ENCODE peak calls at places on chromosomes 1 and 21, in five cellular contexts. Z is HFF-Myc; C is NCI-H460; G is activated T-helper 9 cell treated with anti-CD3 and anti-CD28 coated beads, Interleukin-2, amount 50 U/mL, for 16 hours; Y is ureter. R is an unnamed sample.

GRCh38 chr1:6330410-6330827 is 63.1 kb downstream of the ACOT7 start:
- DNase-seq in Y (no peak), C (no peak), Z (peak), G (no peak), R (no peak)

GRCh38 chr1:12478612-12478985 is 139.4 kb downstream of the DHRS3 start:
- DNase-seq in G (no peak), C (no peak), Z (no peak), Y (peak), R (no peak)

GRCh38 chr1:67536957-67537646 is 106.9 kb upstream of the SERBP1 start:
- DNase-seq in G (no peak), Y (no peak), C (no peak), Z (no peak), R (no peak)

GRCh38 chr21:27407296-27407695 is 440.4 kb upstream of the ADAMTS5 start:
- DNase-seq in G (no peak), C (no peak), Z (no peak), Y (no peak), R (no peak)

GRCh38 chr1:180851995-180852887 is 60.5 kb upstream of the KIAA1614 start:
- DNase-seq in Z (no peak), G (no peak), C (no peak), Y (no peak), R (no peak)

GRCh38 chr1:26820784-26821269 is 5.7 kb upstream of the ZDHHC18 start:
- DNase-seq in C (no peak), Z (no peak), Y (no peak), G (no peak), R (no peak)

GRCh38 chr1:72442251-72442650 is 159.9 kb upstream of the NEGR1 start:
- DNase-seq in C (no peak), G (no peak), Z (no peak), Y (no peak), R (no peak)

GRCh38 chr1:116497660-116498059 is 73.2 kb downstream of the CD58 start:
- DNase-seq in Z (no peak), G (no peak), Y (no peak), C (no peak), R (no peak)

GRCh38 chr1:223109581-223110026 is 33.4 kb downstream of the TLR5 start:
- DNase-seq in G (no peak), Z (no peak), C (no peak), Y (no peak), R (no peak)

GRCh38 chr1:9110669-9111356 is 18.1 kb downstream of the GPR157 start:
- DNase-seq in Y (peak), Z (peak), C (peak), G (peak), R (peak)

GRCh38 chr1:229691362-229691761 is 65.3 kb downstream of the URB2 start:
- DNase-seq in Y (no peak), C (no peak), G (no peak), Z (no peak), R (no peak)

GRCh38 chr1:211644653-211645052 is 30.8 kb downstream of the NEK2 start:
- DNase-seq in C (no peak), Y (no peak), G (no peak), Z (no peak), R (no peak)

GRCh38 chr1:112708489-112708888 is 1.6 kb upstream of the RHOC start:
- DNase-seq in Y (no peak), Z (no peak), G (no peak), C (no peak), R (no peak)

GRCh38 chr1:184632415-184633175 is 122.1 kb downstream of the EDEM3 start:
- DNase-seq in Z (no peak), Y (no peak), G (no peak), C (no peak), R (no peak)

GRCh38 chr1:97630281-97630680 is 290.6 kb downstream of the DPYD start:
- DNase-seq in C (no peak), Z (no peak), Y (no peak), G (no peak), R (no peak)

GRCh38 chr1:201213926-201214325 is 23.3 kb downstream of the IGFN1 start:
- DNase-seq in Z (no peak), Y (no peak), G (no peak), C (no peak), R (no peak)

GRCh38 chr1:37930246-37931142 is 16.4 kb downstream of the INPP5B start:
- DNase-seq in G (peak), Z (no peak), C (no peak), Y (no peak), R (no peak)

GRCh38 chr1:21925334-21925940 is 11.7 kb downstream of the HSPG2 start:
- DNase-seq in Y (no peak), G (no peak), Z (no peak), C (no peak), R (no peak)

GRCh38 chr1:148264374-148265276 is 112.5 kb upstream of the NBPF11 start:
- DNase-seq in Z (peak), G (no peak), C (peak), Y (no peak), R (no peak)

GRCh38 chr1:223704921-223705878 is 7.1 kb upstream of the CAPN2 start:
- DNase-seq in Z (no peak), Y (no peak), G (no peak), C (no peak), R (no peak)

GRCh38 chr1:186626533-186626932 is 53.7 kb downstream of the PTGS2 start:
- DNase-seq in G (no peak), Z (no peak), Y (no peak), C (no peak), R (no peak)

GRCh38 chr1:67987046-67987799 is 63.2 kb downstream of the DIRAS3 start:
- DNase-seq in Y (no peak), C (peak), Z (no peak), G (no peak), R (no peak)

GRCh38 chr1:18670267-18670910 is 39.7 kb downstream of the PAX7 start:
- DNase-seq in Z (no peak), G (no peak), Y (no peak), C (no peak), R (no peak)

GRCh38 chr1:207088161-207088560 is 499 bp upstream of the C4BPB start:
- DNase-seq in G (no peak), C (no peak), Z (no peak), Y (no peak), R (no peak)

GRCh38 chr1:183061194-183061593 is 38.0 kb downstream of the LAMC1 start:
- DNase-seq in Y (no peak), G (no peak), C (no peak), Z (no peak), R (no peak)

GRCh38 chr1:182189535-182190066 is 128.1 kb upstream of the ZNF648 start:
- DNase-seq in C (no peak), G (no peak), Y (no peak), Z (no peak), R (no peak)

GRCh38 chr1:119554188-119554587 is 47.2 kb downstream of the HSD3B1 start:
- DNase-seq in G (no peak), C (no peak), Z (peak), Y (no peak), R (peak)

GRCh38 chr1:56797079-56797685 is 22.0 kb downstream of the FYB2 start:
- DNase-seq in G (no peak), Y (no peak), C (no peak), Z (no peak), R (no peak)

GRCh38 chr1:18970762-18971161 is 14.3 kb upstream of the IFFO2 start:
- DNase-seq in Y (no peak), Z (no peak), G (no peak), C (no peak), R (no peak)

GRCh38 chr1:1242461-1243080 is 4.0 kb downstream of the C1QTNF12 start:
- DNase-seq in G (no peak), C (no peak), Y (no peak), Z (no peak), R (no peak)

GRCh38 chr1:53519412-53519811 is 60.2 kb downstream of the DMRTB1 start:
- DNase-seq in Y (no peak), G (no peak), C (no peak), Z (no peak), R (no peak)

GRCh38 chr1:25199876-25200620 is 32.3 kb downstream of the SYF2 start:
- DNase-seq in G (no peak), Z (no peak), C (no peak), Y (no peak), R (no peak)

GRCh38 chr1:36122463-36123025 is 2.5 kb downstream of the COL8A2 start:
- DNase-seq in Z (no peak), C (no peak), Y (no peak), G (no peak), R (no peak)

GRCh38 chr1:22311461-22311860 is 140.2 kb upstream of the ZBTB40 start:
- DNase-seq in C (no peak), G (no peak), Z (no peak), Y (peak), R (no peak)

GRCh38 chr1:79614762-79615161 is 608.2 kb upstream of the ADGRL4 start:
- DNase-seq in Y (no peak), C (no peak), Z (no peak), G (no peak), R (no peak)

GRCh38 chr21:16837319-16837718 is 675.5 kb upstream of the CXADR start:
- DNase-seq in C (no peak), G (no peak), Y (no peak), Z (no peak), R (no peak)

GRCh38 chr1:180123463-180123936 is 31.2 kb upstream of the QSOX1 start:
- DNase-seq in G (no peak), Z (no peak), C (peak), Y (no peak), R (no peak)

R was measured in NCI-H1436.